ENCODE peak calls at places on chromosomes 5 and 9, in five cellular contexts. G is RWPE2, N is OCI-LY7, D is left ventricle myocardium inferior, U is fibroblast of lung. P is an unnamed sample.

GRCh38 chr5:161009817-161010216 is 157.8 kb upstream of the ATP10B start:
- DNase-seq in G (no peak), N (no peak), D (no peak), U (no peak), P (no peak)

GRCh38 chr9:6305954-6306563 is 22.1 kb upstream of the TPD52L3 start:
- DNase-seq in G (no peak), N (peak; percentile 50), D (no peak), U (peak; percentile 29), P (peak; percentile 54)

GRCh38 chr9:87909310-87910041 is 8.3 kb upstream of the SPATA31C1 start:
- DNase-seq in G (no peak), N (no peak), D (no peak), U (no peak), P (no peak)

GRCh38 chr9:124306098-124306735 is 48.5 kb downstream of the NEK6 start:
- DNase-seq in G (no peak), N (no peak), D (no peak), U (peak; percentile 93), P (peak; percentile 83)

GRCh38 chr9:101626295-101626694 is 31.5 kb upstream of the PPP3R2 start:
- DNase-seq in G (no peak), N (no peak), D (no peak), U (no peak), P (no peak)

GRCh38 chr5:179171816-179172745 is 111.9 kb downstream of the ZNF354C start:
- DNase-seq in G (no peak), N (no peak), D (no peak), U (no peak), P (no peak)

GRCh38 chr9:125240649-125240999 is 519 bp downstream of the HSPA5 start:
- DNase-seq in G (peak; percentile 55), N (peak; percentile 62), D (no peak), U (peak; percentile 29), P (no peak)

GRCh38 chr9:134185536-134186011 is 21.2 kb upstream of the RNU6ATAC start:
- DNase-seq in G (no peak), N (peak; percentile 33), D (no peak), U (peak; percentile 30), P (no peak)

GRCh38 chr5:50667079-50667652 is 729 bp downstream of the PARP8 start:
- DNase-seq in G (peak; percentile 65), N (peak; percentile 64), D (peak; percentile 70), U (peak; percentile 41), P (peak; percentile 12)

GRCh38 chr5:139523635-139524445 is 37.3 kb upstream of the UBE2D2 start:
- DNase-seq in G (no peak), N (no peak), D (no peak), U (no peak), P (no peak)

GRCh38 chr9:99807276-99807852 is 14.3 kb upstream of the NR4A3 start:
- DNase-seq in G (no peak), N (peak; percentile 70), D (peak; percentile 48), U (peak; percentile 41), P (peak; percentile 26)

GRCh38 chr5:108373426-108373825 is 8.5 kb downstream of the FBXL17 start:
- DNase-seq in G (no peak), N (no peak), D (no peak), U (no peak), P (no peak)

GRCh38 chr5:159049844-159050318 is 49.8 kb downstream of the EBF1 start:
- DNase-seq in G (no peak), N (peak; percentile 51), D (no peak), U (no peak), P (peak; percentile 76)

GRCh38 chr5:146076455-146076854 is 28.9 kb downstream of the PLAC8L1 start:
- DNase-seq in G (no peak), N (peak; percentile 7), D (no peak), U (no peak), P (no peak)

GRCh38 chr9:127049581-127049980 is 72.9 kb downstream of the ANGPTL2 start:
- DNase-seq in G (no peak), N (no peak), D (no peak), U (peak; percentile 42), P (no peak)

GRCh38 chr5:170611446-170612088 is 107.7 kb downstream of the KCNIP1 start:
- DNase-seq in G (no peak), N (no peak), D (no peak), U (no peak), P (no peak)

GRCh38 chr9:130963916-130964315 is 24.9 kb upstream of the FIBCD1 start:
- DNase-seq in G (no peak), N (no peak), D (no peak), U (peak; percentile 5), P (no peak)

GRCh38 chr9:34491596-34491995 is 31.2 kb downstream of the ENHO start:
- DNase-seq in G (no peak), N (no peak), D (no peak), U (no peak), P (no peak)

GRCh38 chr5:135069016-135069770 is 35.2 kb upstream of the PITX1 start:
- DNase-seq in G (peak; percentile 46), N (no peak), D (no peak), U (no peak), P (no peak)

GRCh38 chr5:65100846-65101678 is 332.3 kb downstream of the CWC27 start:
- DNase-seq in G (no peak), N (peak; percentile 35), D (peak; percentile 36), U (peak; percentile 77), P (peak; percentile 90)

GRCh38 chr9:21559402-21560280 is 77.5 kb upstream of the IFNE start:
- DNase-seq in G (peak; percentile 82), N (no peak), D (no peak), U (peak; percentile 88), P (peak; percentile 73)

GRCh38 chr9:5549671-5550650 is 39.6 kb downstream of the PDCD1LG2 start:
- DNase-seq in G (no peak), N (no peak), D (no peak), U (peak; percentile 85), P (peak; percentile 65)

GRCh38 chr5:172104021-172104420 is 84.0 kb downstream of the STK10 start:
- DNase-seq in G (no peak), N (no peak), D (peak; percentile 15), U (no peak), P (no peak)

GRCh38 chr5:81936750-81937149 is 35.1 kb upstream of the ATG10 start:
- DNase-seq in G (no peak), N (no peak), D (no peak), U (no peak), P (no peak)

GRCh38 chr5:167051369-167051768 is 1240.1 kb upstream of the WWC1 start:
- DNase-seq in G (no peak), N (no peak), D (no peak), U (no peak), P (no peak)

GRCh38 chr5:167050568-167051214 is 1240.8 kb upstream of the WWC1 start:
- DNase-seq in G (no peak), N (no peak), D (no peak), U (peak; percentile 8), P (peak; percentile 72)

GRCh38 chr5:167049771-167050567 is 1241.5 kb upstream of the WWC1 start:
- DNase-seq in G (no peak), N (no peak), D (no peak), U (no peak), P (peak; percentile 13)

GRCh38 chr5:167049043-167049663 is 1242.3 kb upstream of the WWC1 start:
- DNase-seq in G (no peak), N (peak; percentile 50), D (no peak), U (peak; percentile 35), P (no peak)
- TF ChIP-seq CTCF in G (peak; percentile 94), N (peak; percentile 86), D (peak; percentile 61), U (peak; percentile 18), P (peak; percentile 26)

GRCh38 chr5:103571730-103572129 is 9.1 kb upstream of the NUDT12 start:
- DNase-seq in G (no peak), N (no peak), D (no peak), U (no peak), P (no peak)

GRCh38 chr5:103569313-103570060 is 6.9 kb upstream of the NUDT12 start:
- DNase-seq in G (no peak), N (no peak), D (no peak), U (peak; percentile 11), P (no peak)

GRCh38 chr5:103573411-103573810 is 10.8 kb upstream of the NUDT12 start:
- DNase-seq in G (no peak), N (no peak), D (no peak), U (no peak), P (no peak)
- H3K4me3 ChIP-seq in G (no peak overlapping the region), N (no peak overlapping the region), D (no peak overlapping the region), U (no peak overlapping the region), P (no peak overlapping the region)

DNA sequence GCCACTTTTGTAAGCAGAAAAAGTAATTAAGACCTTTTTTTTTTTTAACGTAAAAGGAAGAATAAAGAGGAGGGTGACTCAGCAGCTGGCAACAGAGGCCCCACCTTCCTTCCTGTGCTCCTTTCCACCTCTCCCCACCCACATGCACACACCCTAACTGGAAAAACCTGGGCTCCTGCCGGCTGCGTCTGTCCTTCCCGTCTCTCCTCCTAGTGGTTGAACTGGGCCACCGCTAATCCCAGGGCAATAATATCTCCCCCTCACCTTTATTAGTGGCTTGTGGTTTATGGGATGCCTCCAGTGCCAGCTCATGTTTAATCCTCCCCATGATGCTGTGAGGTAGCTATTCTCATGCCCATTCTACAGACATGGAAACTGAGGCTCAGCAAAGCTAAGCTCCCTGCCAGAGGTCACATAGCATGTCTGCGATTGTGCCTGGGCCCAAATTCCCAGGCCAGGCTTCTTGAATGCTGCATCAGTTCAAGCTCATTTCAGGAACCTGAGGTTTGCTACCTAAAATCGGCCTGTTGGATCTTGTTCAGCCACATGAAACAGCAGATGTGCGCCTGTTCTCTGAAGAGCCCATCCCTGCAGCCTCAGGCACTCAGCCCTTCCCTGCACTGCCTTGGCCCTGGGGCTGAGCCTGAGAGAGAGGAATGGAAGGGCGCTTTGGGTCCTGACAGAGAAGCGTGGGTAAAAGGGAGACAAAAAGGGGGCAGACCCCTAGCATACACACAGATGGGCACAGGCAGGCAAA is 61.0 kb upstream of the IL17B start:
- DNase-seq in G (peak; percentile 98), N (no peak), D (no peak), U (peak; percentile 81), P (peak; percentile 62)
- TF ChIP-seq CTCF in G (peak; percentile 85), N (peak; percentile 33), D (peak; percentile 51), U (no peak), P (peak; percentile 38)

GRCh38 chr5:10545084-10545483 is 18.8 kb upstream of the ANKRD33B start:
- DNase-seq in G (no peak), N (no peak), D (no peak), U (no peak), P (no peak)
- H3K4me3 ChIP-seq in G (no peak overlapping the region), N (no peak overlapping the region), D (no peak overlapping the region), U (no peak overlapping the region), P (no peak overlapping the region)

GRCh38 chr5:93620487-93621339 is 37.7 kb downstream of the NR2F1 start:
- DNase-seq in G (no peak), N (peak; percentile 72), D (peak; percentile 61), U (peak; percentile 74), P (peak; percentile 86)
- TF ChIP-seq CTCF in G (peak; percentile 37), N (peak; percentile 33), D (peak; percentile 36), U (peak; percentile 11), P (no peak)

DNA sequence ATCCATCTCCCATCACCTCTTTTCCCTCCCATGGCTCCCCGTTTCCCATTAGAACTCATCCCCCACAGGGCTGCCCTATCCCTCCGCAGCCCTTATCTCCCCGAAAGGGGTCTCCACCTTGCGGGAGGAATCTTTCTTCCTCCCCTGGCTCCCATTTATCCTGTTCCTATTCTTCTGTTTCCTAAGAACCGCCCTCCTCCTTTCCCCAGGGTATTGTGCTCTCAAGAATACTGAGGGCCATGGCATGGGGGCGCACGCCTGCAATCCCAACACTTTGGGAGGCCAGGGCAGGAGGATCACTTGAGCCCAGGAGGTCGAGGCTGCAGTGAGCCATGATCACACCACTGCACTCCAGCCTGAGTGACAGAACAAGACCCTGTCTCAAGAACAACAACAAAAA is 665 bp downstream of the CD72 start:
- DNase-seq in G (no peak), N (no peak), D (no peak), U (no peak), P (no peak)
- H3K4me3 ChIP-seq in G (no peak overlapping the region), N (peak overlapping the region; percentile 69), D (peak overlapping the region; percentile 64), U (peak overlapping the region; percentile 44), P (no peak overlapping the region)